ENCODE peak calls at places on chromosomes 13 and 19, in nine cellular contexts. X is osteoblast, P is breast epithelium, B is fibroblast of the aortic adventitia, S is mesendoderm, W is AG04449, F is amniotic stem cell, L is nucleus accumbens, N is iPS-NIHi11. D is an unnamed sample.

GRCh38 chr19:4909172-4909896 is at the start of gene UHRF1:
- DNase-seq in X (peak; percentile 82), P (no peak), B (no peak), S (peak; percentile 40), W (no peak), F (no peak), L (no peak), N (peak; percentile 82), D (no peak)

GRCh38 chr19:51282335-51282734 is 29.1 kb upstream of the IGLON5 start:
- DNase-seq in X (no peak), P (no peak), B (no peak), S (no peak), W (no peak), F (no peak), L (no peak), N (no peak), D (no peak)

GRCh38 chr19:40936755-40937154 is 54.3 kb upstream of the CYP2B6 start:
- DNase-seq in X (no peak), P (no peak), B (no peak), S (no peak), W (no peak), F (no peak), L (no peak), N (no peak), D (no peak)

GRCh38 chr19:1211494-1212234 is 6.1 kb downstream of the STK11 start:
- DNase-seq in X (peak; percentile 96), P (peak; percentile 81), B (no peak), S (peak; percentile 76), W (no peak), F (no peak), L (no peak), N (no peak), D (peak; percentile 65)

GRCh38 chr19:50557009-50557613 is 11.1 kb downstream of the LRRC4B start:
- DNase-seq in X (peak; percentile 37), P (no peak), B (no peak), S (no peak), W (no peak), F (no peak), L (no peak), N (no peak), D (no peak)

GRCh38 chr19:19361075-19361594 is 40.5 kb downstream of the MAU2 start:
- DNase-seq in X (peak; percentile 96), P (peak; percentile 67), B (peak; percentile 87), S (peak; percentile 92), W (peak; percentile 40), F (peak; percentile 41), L (no peak), N (peak; percentile 83), D (no peak)

GRCh38 chr13:94329754-94330551 is 149.5 kb downstream of the DCT start:
- DNase-seq in X (peak; percentile 57), P (no peak), B (peak; percentile 97), S (no peak), W (peak; percentile 80), F (peak; percentile 63), L (no peak), N (no peak), D (no peak)

GRCh38 chr13:80945328-80945727 is 604.4 kb upstream of the SPRY2 start:
- DNase-seq in X (no peak), P (no peak), B (no peak), S (peak; percentile 86), W (no peak), F (no peak), L (no peak), N (peak; percentile 53), D (no peak)

GRCh38 chr19:47106819-47107200 is 6.8 kb downstream of the ZC3H4 start:
- DNase-seq in X (no peak), P (no peak), B (peak; percentile 79), S (no peak), W (no peak), F (no peak), L (no peak), N (no peak), D (no peak)

GRCh38 chr13:51981355-51981754 is 29.9 kb downstream of the ATP7B start:
- DNase-seq in X (no peak), P (no peak), B (no peak), S (peak; percentile 90), W (no peak), F (no peak), L (no peak), N (no peak), D (no peak)

GRCh38 chr13:50015263-50015662 is at the start of gene KCNRG:
- DNase-seq in X (no peak), P (no peak), B (peak; percentile 49), S (no peak), W (no peak), F (no peak), L (no peak), N (no peak), D (no peak)

GRCh38 chr13:98674968-98675528 is 77.4 kb downstream of the SLC15A1 start:
- DNase-seq in X (no peak), P (no peak), B (no peak), S (peak; percentile 60), W (no peak), F (no peak), L (no peak), N (peak; percentile 26), D (no peak)

GRCh38 chr19:12162513-12162881 is 399 bp upstream of the ZNF136 start:
- DNase-seq in X (no peak), P (no peak), B (no peak), S (no peak), W (no peak), F (no peak), L (no peak), N (no peak), D (no peak)

GRCh38 chr19:47778954-47779351 is 450 bp downstream of the SELENOW start:
- DNase-seq in X (peak; percentile 82), P (no peak), B (peak; percentile 52), S (no peak), W (no peak), F (no peak), L (peak; percentile 5), N (peak; percentile 29), D (no peak)

D was measured in type B pancreatic cell.